ENCODE peak calls at places on chromosomes 12 and 14, in seven cellular contexts. A is Caco-2; N is CD8-positive, alpha-beta T cell; Z is neuronal stem cell; J is tibial artery; U is stomach; C is fibroblast of mammary gland. R is an unnamed sample.
A peak's percentile ranks its signal among the peaks of the same experiment; 100 is the strongest.

GRCh38 chr14:63891148-63891964 is 38.6 kb downstream of the SYNE2 start:
- DNase-seq in J (no peak), C (no peak), A (no peak), Z (no peak), U (no peak), N (no peak), R (no peak)

GRCh38 chr14:25118671-25119070 is 68.7 kb upstream of the STXBP6 start:
- DNase-seq in J (no peak), C (no peak), N (no peak), U (no peak), A (no peak), Z (no peak), R (no peak)

GRCh38 chr14:99807413-99808132 is 14.4 kb downstream of the EML1 start:
- DNase-seq in Z (no peak), U (no peak), A (no peak), J (no peak), C (peak; percentile 62), N (no peak), R (no peak)

GRCh38 chr14:45089813-45090212 is 5.9 kb downstream of the PRPF39 start:
- DNase-seq in Z (no peak), N (no peak), C (peak; percentile 76), U (no peak), J (no peak), A (no peak), R (no peak)

GRCh38 chr12:14638066-14638465 is 58.3 kb downstream of the GUCY2C start:
- DNase-seq in U (no peak), A (no peak), C (peak; percentile 7), J (no peak), N (no peak), Z (no peak), R (no peak)

GRCh38 chr12:76568888-76569551 is 9.4 kb upstream of the OSBPL8 start:
- DNase-seq in C (no peak), Z (no peak), J (no peak), N (no peak), U (no peak), A (no peak), R (no peak)

GRCh38 chr12:52587563-52587962 is 13.7 kb downstream of the KRT72 start:
- DNase-seq in J (peak; percentile 3), U (no peak), C (no peak), Z (no peak), N (no peak), A (peak; percentile 27), R (no peak)

GRCh38 chr14:52352546-52352945 is 38.4 kb downstream of the PTGER2 start:
- DNase-seq in C (peak; percentile 29), U (no peak), N (no peak), Z (no peak), A (no peak), J (no peak), R (no peak)

GRCh38 chr14:33794791-33795300 is 156.0 kb downstream of the EGLN3 start:
- DNase-seq in A (no peak), U (no peak), Z (no peak), C (peak; percentile 50), N (no peak), J (no peak), R (no peak)
- H3K4me3 ChIP-seq in A (no peak overlapping the region), U (no peak overlapping the region), Z (no peak overlapping the region), C (no peak overlapping the region), N (no peak overlapping the region), J (no peak overlapping the region), R (no peak overlapping the region)

GRCh38 chr12:103501447-103501846 is 5.7 kb upstream of the C12orf42 start:
- DNase-seq in J (no peak), Z (no peak), C (no peak), N (no peak), U (no peak), A (no peak), R (no peak)
- H3K4me3 ChIP-seq in J (no peak overlapping the region), Z (no peak overlapping the region), C (no peak overlapping the region), N (no peak overlapping the region), U (no peak overlapping the region), A (no peak overlapping the region), R (no peak overlapping the region)

DNA sequence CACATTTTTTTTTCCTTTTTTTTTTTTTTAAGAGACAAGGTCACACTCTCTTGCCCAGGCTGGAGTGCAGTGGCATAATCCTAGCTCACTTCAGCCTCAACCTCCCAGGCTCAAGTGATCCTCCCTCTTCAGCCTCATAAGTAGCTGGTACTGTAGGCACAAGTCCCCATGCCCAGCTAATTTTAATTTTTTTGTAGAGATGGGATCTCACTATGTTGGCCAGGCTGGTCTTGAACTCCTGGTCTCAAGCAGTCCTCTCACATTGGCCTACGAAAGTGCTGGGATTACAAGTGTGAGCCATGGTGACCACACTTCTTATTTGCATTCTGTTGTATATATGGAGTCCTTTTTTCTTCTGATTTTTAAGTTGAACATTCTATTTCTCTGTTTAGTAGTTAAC is 21.4 kb downstream of the SPATS2 start:
- DNase-seq in Z (no peak), C (no peak), A (no peak), U (no peak), N (no peak), J (no peak), R (no peak)
- H3K4me3 ChIP-seq in Z (no peak overlapping the region), C (no peak overlapping the region), A (no peak overlapping the region), U (no peak overlapping the region), N (no peak overlapping the region), J (no peak overlapping the region), R (no peak overlapping the region)

DNA sequence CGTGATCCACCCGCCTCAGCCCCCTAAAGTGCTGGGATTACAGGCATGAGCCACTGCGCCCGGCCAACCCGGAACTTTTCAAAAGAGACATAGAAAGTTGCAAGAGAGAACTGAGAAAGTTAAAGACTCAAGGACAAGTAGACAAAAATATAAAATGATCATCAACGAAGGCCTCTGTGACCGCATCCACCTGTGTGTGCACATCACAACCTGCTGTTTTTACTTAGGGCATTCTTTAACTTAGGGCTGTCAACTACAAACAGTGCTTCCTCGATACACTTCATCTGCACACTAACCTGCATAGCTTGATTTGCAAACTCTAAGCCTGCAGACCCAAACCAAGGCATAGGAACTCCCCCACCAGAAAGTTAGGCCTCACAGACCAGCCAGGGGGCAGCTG is 14.8 kb downstream of the P2RX2 start:
- DNase-seq in A (no peak), C (no peak), N (no peak), U (no peak), Z (no peak), J (no peak), R (no peak)
- H3K4me3 ChIP-seq in A (no peak overlapping the region), C (no peak overlapping the region), N (no peak overlapping the region), U (no peak overlapping the region), Z (no peak overlapping the region), J (no peak overlapping the region), R (no peak overlapping the region)

GRCh38 chr14:92800525-92800924 is 6.4 kb downstream of the GOLGA5 start:
- DNase-seq in A (no peak), J (no peak), Z (no peak), C (no peak), N (no peak), U (no peak), R (no peak)
- H3K4me3 ChIP-seq in A (no peak overlapping the region), J (no peak overlapping the region), Z (no peak overlapping the region), C (no peak overlapping the region), N (no peak overlapping the region), U (no peak overlapping the region), R (no peak overlapping the region)

GRCh38 chr12:116879509-116880212 is 1.6 kb downstream of the HRK start:
- DNase-seq in J (no peak), N (peak; percentile 13), C (no peak), Z (no peak), U (no peak), A (no peak), R (no peak)
- H3K4me3 ChIP-seq in J (peak overlapping the region; percentile 32), N (peak overlapping the region; percentile 35), C (no peak overlapping the region), Z (peak overlapping the region; percentile 46), U (peak overlapping the region; percentile 41), A (peak overlapping the region; percentile 4), R (peak overlapping the region; percentile 7)

DNA sequence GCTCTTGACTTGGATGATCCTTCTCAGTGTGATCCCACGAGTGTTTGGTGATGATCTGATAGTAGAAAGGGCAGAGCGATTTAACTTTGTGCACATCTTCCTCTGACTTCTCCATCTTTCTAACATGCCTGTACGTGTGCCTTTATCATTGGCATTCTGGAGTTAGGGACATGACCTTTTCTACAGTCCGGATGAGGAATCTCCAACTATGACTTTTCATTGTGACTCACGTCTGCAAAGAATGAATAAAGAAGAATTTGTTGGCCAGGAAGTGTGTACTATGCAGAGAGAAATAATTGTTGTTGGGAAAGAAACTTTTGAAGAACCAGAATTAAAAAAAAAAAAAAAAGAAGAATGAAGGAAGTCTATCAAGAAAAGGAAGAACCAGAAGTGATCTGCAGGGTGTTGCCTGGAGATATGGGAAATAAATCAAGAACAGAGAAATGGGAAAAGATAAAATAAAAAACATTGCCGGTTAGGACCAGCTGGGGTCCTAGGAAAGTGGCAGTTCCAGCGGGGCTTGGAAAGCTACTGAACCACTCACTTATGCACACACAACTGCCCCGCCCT is 25.3 kb downstream of the PPFIBP1 start:
- DNase-seq in U (no peak), N (no peak), Z (no peak), C (peak; percentile 93), J (no peak), A (no peak), R (no peak)
- H3K4me3 ChIP-seq in U (no peak overlapping the region), N (no peak overlapping the region), Z (no peak overlapping the region), C (peak overlapping the region; percentile 11), J (no peak overlapping the region), A (no peak overlapping the region), R (no peak overlapping the region)

GRCh38 chr12:15721716-15722115 is 67.5 kb downstream of the EPS8 start:
- DNase-seq in N (no peak), C (peak; percentile 42), Z (no peak), A (no peak), U (no peak), J (no peak), R (no peak)
- H3K4me3 ChIP-seq in N (no peak overlapping the region), C (no peak overlapping the region), Z (no peak overlapping the region), A (no peak overlapping the region), U (no peak overlapping the region), J (no peak overlapping the region), R (no peak overlapping the region)

DNA sequence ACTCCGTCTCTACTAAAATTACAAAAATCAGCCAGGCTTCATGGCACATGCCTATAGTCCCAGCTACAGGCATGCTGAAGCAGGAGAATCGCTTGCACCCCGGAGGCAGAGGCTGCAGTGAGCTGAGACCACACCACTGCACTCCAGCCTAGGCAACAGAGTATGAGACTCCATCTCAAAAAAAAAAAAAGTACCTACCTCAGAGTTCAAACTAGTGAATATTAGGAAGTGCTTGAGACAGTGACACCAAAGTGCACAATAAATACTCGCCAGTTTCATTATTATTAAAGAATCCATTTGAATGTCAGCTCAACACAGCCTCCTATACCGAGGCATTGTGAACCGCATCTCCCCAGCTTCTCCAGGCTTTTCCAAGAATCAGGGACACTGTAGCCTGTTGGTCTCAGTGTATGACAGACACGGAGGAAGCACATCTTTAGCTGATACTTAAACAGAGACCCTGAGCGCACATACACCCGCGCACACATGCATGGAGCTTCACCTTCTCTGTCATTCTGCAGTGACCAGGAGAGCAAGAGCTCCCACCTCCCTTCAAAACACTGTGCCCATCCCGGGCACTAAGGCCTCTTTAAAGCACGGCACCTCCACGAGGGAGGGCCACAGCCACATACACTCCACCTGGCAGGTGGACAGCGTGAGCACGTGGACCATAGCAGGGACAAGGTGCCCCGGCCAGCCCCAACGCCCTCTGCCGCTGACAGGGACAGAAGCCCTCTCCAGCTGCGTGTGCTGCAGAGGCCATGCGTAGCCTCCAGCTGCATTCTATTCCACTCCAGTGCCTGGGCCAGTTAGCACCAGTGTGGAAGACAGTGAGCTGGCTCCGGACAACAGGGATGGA is 5.2 kb downstream of the GAPDH start:
- DNase-seq in J (no peak), U (no peak), C (no peak), A (no peak), Z (no peak), N (no peak), R (no peak)
- H3K4me3 ChIP-seq in J (no peak overlapping the region), U (no peak overlapping the region), C (no peak overlapping the region), A (no peak overlapping the region), Z (no peak overlapping the region), N (no peak overlapping the region), R (no peak overlapping the region)